ENCODE peak calls at places on chromosomes 1 and 21, in nine cellular contexts. E is Caki2; F is hypothalamus; K is activated naive CD8-positive, alpha-beta T cell treated with anti-CD3 and anti-CD28 coated beads for 36 hours; C is foreskin fibroblast; I is GM23248; J is HEK293T; Q is aorta; D is effector memory CD8-positive, alpha-beta T cell. X is an unnamed sample.

GRCh38 chr21:26522704-26523103 is 50.4 kb downstream of the CYYR1 start:
- DNase-seq in C (no peak), J (no peak), Q (no peak), E (no peak), D (no peak), F (no peak), I (no peak), K (no peak), X (no peak)

GRCh38 chr1:240109920-240110685 is 18.4 kb downstream of the FMN2 start:
- DNase-seq in J (no peak), Q (no peak), K (no peak), F (no peak), E (no peak), D (no peak), I (no peak), C (no peak), X (no peak)

GRCh38 chr1:62371375-62371774 is 52.1 kb upstream of the KANK4 start:
- DNase-seq in I (no peak), K (no peak), Q (no peak), C (no peak), F (no peak), J (no peak), E (no peak), D (no peak), X (no peak)

GRCh38 chr1:30305061-30305460 is 418.3 kb downstream of the MATN1 start:
- DNase-seq in I (no peak), Q (no peak), J (no peak), C (no peak), F (no peak), E (no peak), K (no peak), D (no peak), X (no peak)

GRCh38 chr1:39631361-39632331 is 7.8 kb downstream of the HEYL start:
- DNase-seq in Q (no peak), C (no peak), D (no peak), E (no peak), F (no peak), I (peak; percentile 16), J (no peak), K (no peak), X (no peak)

GRCh38 chr1:101438359-101438758 is 201.5 kb downstream of the S1PR1 start:
- DNase-seq in E (no peak), I (peak; percentile 38), C (no peak), J (peak; percentile 31), F (no peak), K (no peak), D (no peak), Q (no peak), X (no peak)

GRCh38 chr1:239924741-239925350 is 166.8 kb upstream of the FMN2 start:
- DNase-seq in C (no peak), I (no peak), D (no peak), K (no peak), J (no peak), E (no peak), F (no peak), Q (no peak), X (no peak)

GRCh38 chr21:38965910-38966504 is 160.3 kb downstream of the ETS2 start:
- DNase-seq in Q (no peak), E (peak; percentile 78), I (no peak), C (no peak), J (no peak), K (no peak), F (no peak), D (no peak), X (no peak)

GRCh38 chr1:1507305-1507704 is 4.7 kb upstream of the ATAD3A start:
- DNase-seq in D (no peak), K (no peak), F (no peak), I (no peak), J (no peak), Q (no peak), E (no peak), C (no peak), X (no peak)

GRCh38 chr1:170071378-170071777 is 3.1 kb downstream of the KIFAP3 start:
- DNase-seq in C (no peak), I (no peak), K (no peak), D (no peak), F (no peak), J (no peak), E (no peak), Q (no peak), X (no peak)

GRCh38 chr1:109750241-109750882 is 9.5 kb upstream of the GSTM3 start:
- DNase-seq in D (no peak), Q (no peak), J (no peak), I (no peak), K (no peak), F (no peak), E (no peak), C (no peak), X (no peak)

GRCh38 chr1:27669876-27670275 is 2.1 kb downstream of the IFI6 start:
- DNase-seq in F (no peak), D (no peak), I (no peak), J (no peak), K (no peak), E (no peak), C (no peak), Q (no peak), X (no peak)

GRCh38 chr1:185152187-185152767 is 4.5 kb downstream of the TRMT1L start:
- DNase-seq in D (no peak), K (no peak), J (no peak), F (no peak), Q (no peak), I (peak; percentile 41), E (no peak), C (no peak), X (no peak)

GRCh38 chr1:27153927-27154358 is 982 bp downstream of the SLC9A1 start:
- DNase-seq in F (no peak), C (no peak), I (no peak), J (no peak), Q (no peak), D (no peak), K (no peak), E (no peak), X (no peak)

GRCh38 chr21:37784591-37785318 is 131.5 kb downstream of the KCNJ6 start:
- DNase-seq in K (no peak), I (peak; percentile 51), Q (no peak), F (no peak), J (no peak), D (no peak), C (peak; percentile 28), E (no peak), X (no peak)

GRCh38 chr1:209389258-209389657 is 194.3 kb upstream of the CAMK1G start:
- DNase-seq in J (no peak), K (no peak), C (peak; percentile 89), D (no peak), I (peak; percentile 92), E (peak; percentile 84), F (no peak), Q (no peak), X (peak; percentile 71)

GRCh38 chr1:2592672-2593071 is 6.1 kb downstream of the PRXL2B start:
- DNase-seq in D (no peak), J (no peak), E (no peak), Q (peak; percentile 61), F (no peak), I (no peak), K (no peak), C (no peak), X (no peak)

GRCh38 chr1:24921938-24922662 is 8.0 kb downstream of the RUNX3 start:
- DNase-seq in F (no peak), Q (no peak), D (no peak), K (no peak), C (no peak), J (no peak), E (no peak), I (no peak), X (no peak)

GRCh38 chr1:33519240-33519884 is 46.9 kb downstream of the ZSCAN20 start:
- DNase-seq in I (no peak), J (no peak), F (no peak), K (no peak), D (no peak), E (no peak), Q (no peak), C (no peak), X (no peak)

GRCh38 chr1:233624289-233624688 is 10.4 kb downstream of the KCNK1 start:
- DNase-seq in I (no peak), Q (no peak), C (no peak), E (no peak), D (no peak), K (no peak), F (no peak), J (no peak), X (no peak)

GRCh38 chr21:35086357-35086756 is 37.3 kb upstream of the RUNX1 start:
- DNase-seq in K (no peak), Q (no peak), C (peak; percentile 41), F (no peak), J (no peak), I (peak; percentile 77), D (no peak), E (no peak), X (peak; percentile 38)

GRCh38 chr21:31326478-31327247 is 17.4 kb downstream of the TIAM1 start:
- DNase-seq in E (no peak), D (no peak), J (no peak), K (peak; percentile 69), C (peak; percentile 33), F (no peak), Q (no peak), I (peak; percentile 71), X (peak; percentile 50)

GRCh38 chr21:45359451-45360217 is 45.3 kb upstream of the COL18A1 start:
- DNase-seq in Q (no peak), F (no peak), D (no peak), E (no peak), K (no peak), I (no peak), C (no peak), J (no peak), X (no peak)

GRCh38 chr1:228015276-228016180 is 8.7 kb downstream of the WNT3A start:
- DNase-seq in I (peak; percentile 69), E (no peak), D (no peak), K (no peak), J (no peak), F (no peak), Q (peak; percentile 32), C (peak; percentile 22), X (peak; percentile 19)

GRCh38 chr1:101959456-101959855 is 37.3 kb downstream of the OLFM3 start:
- DNase-seq in E (no peak), D (no peak), F (no peak), C (no peak), K (no peak), I (no peak), Q (no peak), J (no peak), X (no peak)

GRCh38 chr1:176494436-176494835 is 31.5 kb downstream of the PAPPA2 start:
- DNase-seq in I (peak; percentile 13), Q (no peak), E (no peak), F (no peak), J (no peak), C (no peak), K (no peak), D (no peak), X (peak; percentile 12)

X was measured in stromal cell of bone marrow.